ENCODE peak calls at places on chromosome 14, in nine cellular contexts. S, B, C, V, L, P, Q, F and T are unnamed samples.

GRCh38 chr14:71341160-71341559 is 433.9 kb downstream of the PCNX1 start:
- DNase-seq in S (no peak), B (no peak), C (no peak), V (no peak), L (no peak), P (no peak), Q (no peak), F (no peak), T (peak; percentile 69)

GRCh38 chr14:31206536-31207286 is 882 bp downstream of the HECTD1 start:
- DNase-seq in S (peak; percentile 59), B (peak; percentile 66), C (no peak), V (no peak), L (no peak), P (peak; percentile 17), Q (no peak), F (peak; percentile 50), T (peak; percentile 43)

GRCh38 chr14:75877292-75877691 is 104.5 kb downstream of the TGFB3 start:
- DNase-seq in S (no peak), B (no peak), C (no peak), V (no peak), L (no peak), P (no peak), Q (no peak), F (no peak), T (no peak)

GRCh38 chr14:35292770-35293561 is 784 bp downstream of the PSMA6 start:
- DNase-seq in S (no peak), B (no peak), C (no peak), V (no peak), L (no peak), P (no peak), Q (no peak), F (no peak), T (no peak)

GRCh38 chr14:72574687-72575086 is 319.2 kb downstream of the DPF3 start:
- DNase-seq in S (no peak), B (no peak), C (no peak), V (no peak), L (no peak), P (no peak), Q (no peak), F (no peak), T (no peak)

GRCh38 chr14:81594012-81594411 is 60.4 kb upstream of the SEL1L start:
- DNase-seq in S (no peak), B (no peak), C (no peak), V (no peak), L (no peak), P (no peak), Q (no peak), F (peak; percentile 13), T (no peak)

GRCh38 chr14:103057372-103058208 is at the start of gene CDC42BPB:
- DNase-seq in S (peak; percentile 92), B (peak; percentile 98), C (peak; percentile 75), V (peak; percentile 74), L (no peak), P (peak; percentile 86), Q (no peak), F (peak; percentile 66), T (no peak)

GRCh38 chr14:63713765-63714164 is 14.1 kb downstream of the SGPP1 start:
- DNase-seq in S (no peak), B (no peak), C (no peak), V (peak; percentile 32), L (no peak), P (no peak), Q (no peak), F (no peak), T (no peak)

GRCh38 chr14:56160058-56160457 is 41.8 kb downstream of the PELI2 start:
- DNase-seq in S (no peak), B (no peak), C (no peak), V (no peak), L (no peak), P (no peak), Q (no peak), F (no peak), T (no peak)

GRCh38 chr14:69489495-69489894 is 5.0 kb downstream of the PLEKHD1 start:
- DNase-seq in S (no peak), B (no peak), C (no peak), V (no peak), L (no peak), P (no peak), Q (no peak), F (no peak), T (no peak)

GRCh38 chr14:29521526-29522137 is 406.0 kb downstream of the PRKD1 start:
- DNase-seq in S (peak; percentile 76), B (no peak), C (no peak), V (no peak), L (no peak), P (no peak), Q (no peak), F (no peak), T (no peak)

GRCh38 chr14:23123419-23123818 is 4.4 kb upstream of the CEBPE start:
- DNase-seq in S (no peak), B (peak; percentile 57), C (no peak), V (no peak), L (no peak), P (peak; percentile 57), Q (no peak), F (no peak), T (no peak)

GRCh38 chr14:61640834-61641170 is 54.5 kb upstream of the HIF1A start:
- DNase-seq in S (no peak), B (no peak), C (no peak), V (no peak), L (no peak), P (no peak), Q (no peak), F (no peak), T (no peak)

GRCh38 chr14:90534838-90535555 is 138.2 kb downstream of the CALM1 start:
- DNase-seq in S (no peak), B (no peak), C (no peak), V (no peak), L (no peak), P (peak; percentile 29), Q (no peak), F (no peak), T (no peak)

DNA sequence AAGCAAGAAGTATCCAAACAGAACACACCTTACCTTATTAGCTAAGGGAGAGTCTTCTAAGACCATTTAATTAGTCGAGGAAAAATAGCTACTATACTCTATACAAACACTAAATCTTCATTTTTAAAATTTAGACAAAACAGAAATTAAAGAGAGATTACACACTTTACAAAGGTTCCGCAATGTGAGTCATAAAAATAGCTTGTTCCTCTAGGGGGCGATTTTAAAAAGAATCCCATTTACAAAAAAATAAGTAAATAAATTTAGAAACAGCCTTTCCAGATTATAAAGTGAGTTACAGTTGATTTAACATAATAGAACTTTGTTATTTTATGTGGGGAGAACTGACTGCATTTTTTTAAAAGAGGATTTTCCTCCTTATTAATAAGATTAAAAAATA is 201.6 kb downstream of the PAX9 start:
- DNase-seq in S (no peak), B (no peak), C (no peak), V (no peak), L (no peak), P (no peak), Q (no peak), F (no peak), T (no peak)
- TF ChIP-seq CTCF in S (peak; percentile 52), B (no peak), C (no peak), V (peak; percentile 23), L (peak; percentile 7), P (no peak), Q (no peak), F (no peak), T (no peak)

DNA sequence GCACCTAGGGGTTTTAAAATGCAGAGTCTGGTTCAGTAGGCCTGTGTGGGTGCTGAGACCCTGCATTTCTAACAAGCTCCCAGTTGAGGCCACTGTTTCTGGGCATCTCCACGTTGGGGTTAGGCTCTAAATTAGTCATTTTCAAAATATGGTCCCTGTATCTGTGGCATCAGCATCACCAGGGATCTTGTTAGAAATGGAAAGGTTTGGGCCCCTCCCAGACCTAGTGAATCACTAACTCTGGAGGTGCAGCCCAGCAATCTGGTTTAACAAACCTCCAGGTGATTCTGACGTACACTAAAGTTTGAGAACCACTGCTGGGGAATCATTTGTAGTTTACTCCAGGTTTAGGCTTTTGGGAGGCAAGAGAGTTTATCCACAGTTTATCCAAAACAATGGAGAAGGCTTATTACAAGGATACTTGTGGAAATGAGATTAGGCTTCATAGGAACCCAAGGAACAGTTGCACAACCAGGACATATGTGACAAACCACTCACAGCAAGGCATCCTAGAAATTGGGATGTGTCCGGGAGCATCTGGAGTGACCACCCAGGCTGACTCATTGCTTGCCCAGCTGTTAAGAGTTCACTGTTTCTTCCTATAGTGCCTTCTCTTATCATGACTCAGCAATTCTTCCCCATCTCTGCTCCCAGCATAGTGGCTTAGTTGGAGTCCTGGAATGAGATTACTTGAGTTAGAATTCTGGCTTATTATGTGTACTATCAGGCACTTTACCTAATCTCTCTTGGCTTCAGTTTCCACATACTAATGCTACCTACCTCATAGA is 71.6 kb upstream of the STXBP6 start:
- DNase-seq in S (peak; percentile 23), B (no peak), C (no peak), V (no peak), L (no peak), P (no peak), Q (no peak), F (peak; percentile 34), T (no peak)
- TF ChIP-seq REST in S (no peak), B (no peak), C (no peak), V (no peak), L (no peak), P (no peak), Q (no peak), F (no peak), T (no peak)

GRCh38 chr14:65959563-65960024 is 526.6 kb upstream of the CCDC196 start:
- DNase-seq in S (no peak), B (no peak), C (no peak), V (no peak), L (no peak), P (no peak), Q (no peak), F (no peak), T (no peak)
- TF ChIP-seq CTCF in S (no peak), B (peak; percentile 3), C (peak; percentile 18), V (no peak), L (peak; percentile 25), P (no peak), Q (no peak), F (no peak), T (no peak)

GRCh38 chr14:96363751-96364336 is 518 bp downstream of the GSKIP start:
- DNase-seq in S (peak; percentile 67), B (peak; percentile 55), C (peak; percentile 24), V (no peak), L (no peak), P (peak; percentile 15), Q (no peak), F (peak; percentile 48), T (no peak)

GRCh38 chr14:96364911-96365310 is 1.6 kb downstream of the GSKIP start:
- DNase-seq in S (no peak), B (no peak), C (no peak), V (no peak), L (no peak), P (no peak), Q (no peak), F (no peak), T (no peak)

GRCh38 chr14:96362965-96363750 is at the start of the genes ATG2B and GSKIP:
- DNase-seq in S (peak; percentile 97), B (peak; percentile 98), C (peak; percentile 75), V (peak; percentile 83), L (peak; percentile 41), P (peak; percentile 91), Q (peak; percentile 71), F (peak; percentile 78), T (peak; percentile 91)

GRCh38 chr14:96359959-96360358 is 3.2 kb downstream of the ATG2B start:
- DNase-seq in S (no peak), B (no peak), C (no peak), V (no peak), L (no peak), P (no peak), Q (no peak), F (no peak), T (no peak)

GRCh38 chr14:96362071-96362964 is 823 bp downstream of the ATG2B start:
- DNase-seq in S (peak; percentile 33), B (peak; percentile 12), C (peak; percentile 37), V (peak; percentile 63), L (peak; percentile 56), P (peak; percentile 24), Q (peak; percentile 31), F (peak; percentile 69), T (peak; percentile 77)
- TF ChIP-seq REST in S (no peak), B (no peak), C (no peak), V (no peak), L (no peak), P (no peak), Q (no peak), F (no peak), T (no peak)